ENCODE peak calls at places on chromosomes 16 and 17, in eight cellular contexts. One of them, this sample, is unnamed.

GRCh38 chr17:76161113-76161512 is 20.1 kb upstream of the FOXJ1 start:
- DNase-seq in BJ: no peak
- DNase-seq in keratinocyte: no peak
- DNase-seq in AG04449: no peak
- DNase-seq in A549: no peak
- DNase-seq in CD8-positive, alpha-beta T cell: no peak
- DNase-seq in mucosa of descending colon: no peak
- DNase-seq in MM.1S: no peak
- DNase-seq in this sample: no peak

GRCh38 chr16:1102921-1103648 is 7.0 kb upstream of the C1QTNF8 start:
- DNase-seq in BJ: no peak
- DNase-seq in keratinocyte: no peak
- DNase-seq in AG04449: no peak
- DNase-seq in A549: no peak
- DNase-seq in CD8-positive, alpha-beta T cell: peak
- DNase-seq in mucosa of descending colon: no peak
- DNase-seq in MM.1S: peak
- DNase-seq in this sample: no peak

GRCh38 chr16:10368984-10369551 is 16.8 kb upstream of the ATF7IP2 start:
- DNase-seq in BJ: no peak
- DNase-seq in keratinocyte: no peak
- DNase-seq in AG04449: no peak
- DNase-seq in A549: peak
- DNase-seq in CD8-positive, alpha-beta T cell: no peak
- DNase-seq in mucosa of descending colon: no peak
- DNase-seq in MM.1S: no peak
- DNase-seq in this sample: no peak

GRCh38 chr17:18025596-18026407 is 13.2 kb downstream of the ATPAF2 start:
- DNase-seq in BJ: no peak
- DNase-seq in keratinocyte: no peak
- DNase-seq in AG04449: no peak
- DNase-seq in A549: no peak
- DNase-seq in CD8-positive, alpha-beta T cell: no peak
- DNase-seq in mucosa of descending colon: no peak
- DNase-seq in MM.1S: no peak
- DNase-seq in this sample: no peak

GRCh38 chr17:82553210-82553930 is 33.8 kb downstream of the FOXK2 start:
- DNase-seq in BJ: no peak
- DNase-seq in keratinocyte: no peak
- DNase-seq in AG04449: no peak
- DNase-seq in A549: no peak
- DNase-seq in CD8-positive, alpha-beta T cell: no peak
- DNase-seq in mucosa of descending colon: no peak
- DNase-seq in MM.1S: no peak
- DNase-seq in this sample: no peak

GRCh38 chr16:85014311-85014710 is 3.0 kb upstream of the ZDHHC7 start:
- DNase-seq in BJ: no peak
- DNase-seq in keratinocyte: no peak
- DNase-seq in AG04449: no peak
- DNase-seq in A549: no peak
- DNase-seq in CD8-positive, alpha-beta T cell: no peak
- DNase-seq in mucosa of descending colon: no peak
- DNase-seq in MM.1S: no peak
- DNase-seq in this sample: no peak

GRCh38 chr17:71995570-71995969 is 125.2 kb upstream of the SOX9 start:
- DNase-seq in BJ: no peak
- DNase-seq in keratinocyte: no peak
- DNase-seq in AG04449: no peak
- DNase-seq in A549: no peak
- DNase-seq in CD8-positive, alpha-beta T cell: no peak
- DNase-seq in mucosa of descending colon: no peak
- DNase-seq in MM.1S: no peak
- DNase-seq in this sample: no peak

GRCh38 chr17:49775546-49776260 is 11.8 kb upstream of the FAM117A start:
- DNase-seq in BJ: no peak
- DNase-seq in keratinocyte: no peak
- DNase-seq in AG04449: no peak
- DNase-seq in A549: no peak
- DNase-seq in CD8-positive, alpha-beta T cell: no peak
- DNase-seq in mucosa of descending colon: no peak
- DNase-seq in MM.1S: no peak
- DNase-seq in this sample: no peak

DNA sequence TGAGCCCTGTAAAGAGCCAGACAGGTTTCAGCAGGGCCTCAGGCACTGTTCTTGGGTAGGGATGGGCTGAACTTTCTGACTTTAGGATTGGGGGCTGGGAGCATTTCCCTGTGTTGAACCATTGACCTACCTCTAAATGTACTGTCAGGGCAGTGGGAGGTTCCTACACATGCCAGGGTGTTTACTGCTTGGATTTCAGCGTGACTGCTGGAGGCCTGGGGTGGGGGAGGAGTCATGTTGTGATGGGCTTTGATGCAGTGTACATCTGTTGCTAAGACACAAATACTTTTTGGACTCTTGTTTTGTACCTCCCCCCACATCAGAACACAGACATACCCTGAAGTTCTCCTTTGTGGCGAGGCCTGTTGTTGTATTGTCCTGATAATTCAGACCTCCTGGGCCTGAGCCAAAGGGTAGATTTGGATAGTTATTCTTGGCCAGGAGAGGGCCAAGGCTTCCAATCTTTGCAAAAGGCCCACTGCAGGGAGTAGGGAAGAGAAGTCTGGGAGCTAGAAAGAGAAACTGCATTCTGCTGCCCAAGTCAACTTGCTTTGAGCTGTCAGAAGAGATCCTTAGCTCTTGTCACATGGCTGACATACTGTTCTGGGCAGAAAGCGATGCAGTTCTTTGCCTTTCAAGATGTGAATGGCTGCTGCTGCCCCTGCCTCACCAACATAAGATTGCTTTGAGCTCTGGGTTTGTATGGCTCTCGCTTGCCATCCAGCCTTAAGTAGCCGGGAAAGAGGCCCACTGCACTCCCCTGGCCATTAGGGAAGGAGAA is 3.7 kb downstream of the NFE2L1 start:
- DNase-seq in BJ: peak
- DNase-seq in keratinocyte: no peak
- DNase-seq in AG04449: peak
- DNase-seq in A549: peak
- DNase-seq in CD8-positive, alpha-beta T cell: no peak
- DNase-seq in mucosa of descending colon: no peak
- DNase-seq in MM.1S: no peak
- DNase-seq in this sample: no peak
- H3K4me3 ChIP-seq in BJ: peak
- H3K4me3 ChIP-seq in keratinocyte: peak
- H3K4me3 ChIP-seq in AG04449: peak
- H3K4me3 ChIP-seq in A549: no peak
- H3K4me3 ChIP-seq in CD8-positive, alpha-beta T cell: no peak
- H3K4me3 ChIP-seq in mucosa of descending colon: no peak
- H3K4me3 ChIP-seq in MM.1S: peak
- H3K4me3 ChIP-seq in this sample: peak

GRCh38 chr17:20224379-20224778 is 215.2 kb downstream of the SPECC1 start:
- DNase-seq in BJ: no peak
- DNase-seq in keratinocyte: no peak
- DNase-seq in AG04449: no peak
- DNase-seq in A549: no peak
- DNase-seq in CD8-positive, alpha-beta T cell: no peak
- DNase-seq in mucosa of descending colon: no peak
- DNase-seq in MM.1S: no peak
- DNase-seq in this sample: no peak

GRCh38 chr17:20223808-20224328 is 214.7 kb downstream of the SPECC1 start:
- DNase-seq in BJ: no peak
- DNase-seq in keratinocyte: peak
- DNase-seq in AG04449: no peak
- DNase-seq in A549: peak
- DNase-seq in CD8-positive, alpha-beta T cell: no peak
- DNase-seq in mucosa of descending colon: no peak
- DNase-seq in MM.1S: no peak
- DNase-seq in this sample: no peak

GRCh38 chr17:20228410-20228809 is 219.3 kb downstream of the SPECC1 start:
- DNase-seq in BJ: no peak
- DNase-seq in keratinocyte: no peak
- DNase-seq in AG04449: no peak
- DNase-seq in A549: no peak
- DNase-seq in CD8-positive, alpha-beta T cell: no peak
- DNase-seq in mucosa of descending colon: no peak
- DNase-seq in MM.1S: no peak
- DNase-seq in this sample: no peak

GRCh38 chr17:20226814-20227482 is 217.8 kb downstream of the SPECC1 start:
- DNase-seq in BJ: no peak
- DNase-seq in keratinocyte: no peak
- DNase-seq in AG04449: peak
- DNase-seq in A549: peak
- DNase-seq in CD8-positive, alpha-beta T cell: peak
- DNase-seq in mucosa of descending colon: peak
- DNase-seq in MM.1S: peak
- DNase-seq in this sample: no peak

DNA sequence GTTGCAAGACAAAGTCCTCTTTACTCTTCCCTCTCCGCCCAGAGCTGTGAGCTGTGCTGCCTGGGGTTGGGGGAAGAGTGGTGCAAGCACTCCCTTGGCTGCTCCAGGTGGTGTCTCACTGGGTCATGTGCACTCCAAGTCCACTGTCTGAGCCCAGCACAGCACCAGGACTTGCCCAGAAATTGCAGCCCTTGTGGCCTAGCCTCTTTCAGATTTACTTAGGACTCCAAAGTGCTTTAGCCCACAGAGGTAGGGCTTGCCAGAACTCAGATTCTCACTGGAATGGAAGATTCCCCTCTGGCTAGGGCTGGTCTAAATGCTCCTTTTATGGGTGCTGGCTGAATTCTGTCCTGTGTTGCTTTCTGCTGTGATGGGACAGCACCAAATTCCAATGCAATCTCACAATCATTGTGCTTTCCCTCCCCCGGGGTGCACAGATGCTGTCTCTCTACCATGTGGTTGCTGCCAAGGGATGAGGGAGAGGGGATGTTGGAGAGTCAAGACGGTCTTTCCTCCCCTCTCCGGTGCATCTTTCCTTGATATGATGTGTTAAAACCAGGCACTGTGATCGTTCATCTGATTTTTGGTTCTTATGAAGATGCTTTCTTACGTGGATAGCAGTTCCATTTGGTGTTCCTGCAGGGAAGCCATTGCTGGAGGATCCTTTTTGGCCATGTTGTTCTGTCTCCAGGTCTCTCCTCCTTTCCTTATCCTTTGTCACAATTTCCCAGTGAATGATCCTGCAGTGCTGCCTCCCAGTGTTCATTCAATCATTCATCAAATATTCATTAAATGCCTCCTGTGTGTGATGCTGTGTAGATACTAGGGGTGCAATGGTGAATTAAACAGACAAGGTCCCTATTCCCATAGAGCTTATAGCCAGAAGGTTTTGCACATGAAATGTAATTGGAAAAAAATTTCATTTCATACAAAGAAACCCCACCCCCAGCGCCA is 216.3 kb downstream of the SPECC1 start:
- DNase-seq in BJ: no peak
- DNase-seq in keratinocyte: no peak
- DNase-seq in AG04449: no peak
- DNase-seq in A549: peak
- DNase-seq in CD8-positive, alpha-beta T cell: no peak
- DNase-seq in mucosa of descending colon: no peak
- DNase-seq in MM.1S: no peak
- DNase-seq in this sample: no peak
- TF ChIP-seq CTCF in BJ: peak
- TF ChIP-seq CTCF in keratinocyte: peak
- TF ChIP-seq CTCF in AG04449: no peak
- TF ChIP-seq CTCF in A549: peak
- TF ChIP-seq CTCF in CD8-positive, alpha-beta T cell: no peak
- TF ChIP-seq CTCF in mucosa of descending colon: no peak
- TF ChIP-seq CTCF in MM.1S: no peak
- TF ChIP-seq CTCF in this sample: no peak

GRCh38 chr17:78859051-78859450 is 18.4 kb upstream of the USP36 start:
- DNase-seq in BJ: no peak
- DNase-seq in keratinocyte: no peak
- DNase-seq in AG04449: no peak
- DNase-seq in A549: no peak
- DNase-seq in CD8-positive, alpha-beta T cell: no peak
- DNase-seq in mucosa of descending colon: no peak
- DNase-seq in MM.1S: no peak
- DNase-seq in this sample: no peak

GRCh38 chr17:78865682-78866390 is 25.2 kb upstream of the USP36 start:
- DNase-seq in BJ: no peak
- DNase-seq in keratinocyte: no peak
- DNase-seq in AG04449: no peak
- DNase-seq in A549: peak
- DNase-seq in CD8-positive, alpha-beta T cell: peak
- DNase-seq in mucosa of descending colon: peak
- DNase-seq in MM.1S: peak
- DNase-seq in this sample: no peak

GRCh38 chr17:78864117-78864516 is 23.5 kb upstream of the USP36 start:
- DNase-seq in BJ: no peak
- DNase-seq in keratinocyte: no peak
- DNase-seq in AG04449: no peak
- DNase-seq in A549: no peak
- DNase-seq in CD8-positive, alpha-beta T cell: no peak
- DNase-seq in mucosa of descending colon: no peak
- DNase-seq in MM.1S: no peak
- DNase-seq in this sample: no peak

GRCh38 chr17:78861229-78861628 is 20.6 kb upstream of the USP36 start:
- DNase-seq in BJ: no peak
- DNase-seq in keratinocyte: no peak
- DNase-seq in AG04449: no peak
- DNase-seq in A549: no peak
- DNase-seq in CD8-positive, alpha-beta T cell: no peak
- DNase-seq in mucosa of descending colon: no peak
- DNase-seq in MM.1S: no peak
- DNase-seq in this sample: no peak

DNA sequence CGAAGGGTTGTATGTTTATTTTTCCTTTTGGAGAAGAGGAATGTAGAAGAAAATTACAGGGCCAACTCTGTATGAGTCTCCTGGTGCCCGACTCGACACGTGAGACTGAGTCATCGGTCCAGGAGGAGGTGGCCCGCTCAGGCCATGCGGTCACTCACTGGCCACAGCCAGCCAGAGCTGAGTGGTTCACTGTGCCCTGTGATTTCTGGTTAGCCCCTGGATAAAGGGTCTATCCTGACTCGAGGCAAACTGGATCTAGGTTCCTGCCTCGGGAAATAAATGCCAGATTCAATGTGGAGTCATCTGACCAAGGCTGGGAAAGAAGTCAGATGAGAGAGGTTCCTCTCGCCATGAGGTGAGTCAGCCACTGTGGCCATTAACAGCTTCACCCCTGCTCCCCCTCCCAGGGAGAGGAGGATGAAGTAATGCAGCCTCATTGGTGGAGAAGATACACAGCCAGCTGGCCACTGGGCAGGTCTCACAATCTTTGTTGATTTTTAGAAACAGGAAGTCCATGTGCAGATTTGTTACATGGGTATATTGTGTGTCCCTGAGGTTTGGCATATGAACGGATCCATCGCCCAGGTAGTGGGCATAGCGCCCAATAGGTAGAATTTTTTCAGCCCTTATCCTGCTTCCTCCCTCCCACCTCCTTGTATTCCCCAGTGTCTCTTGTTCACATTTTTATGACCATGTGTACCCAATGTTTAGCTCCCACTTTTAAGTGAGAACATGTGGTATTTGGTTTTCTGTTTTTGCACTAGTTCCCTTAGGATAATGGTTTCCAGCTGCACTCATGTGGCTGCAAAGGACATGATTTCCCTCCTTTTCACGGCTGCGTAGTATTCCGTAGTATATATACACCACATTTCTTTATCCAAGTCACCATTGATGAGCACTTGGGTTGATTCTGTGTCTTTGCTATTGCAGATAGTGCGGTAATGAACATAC is 21.7 kb upstream of the USP36 start:
- DNase-seq in BJ: peak
- DNase-seq in keratinocyte: no peak
- DNase-seq in AG04449: peak
- DNase-seq in A549: peak
- DNase-seq in CD8-positive, alpha-beta T cell: no peak
- DNase-seq in mucosa of descending colon: peak
- DNase-seq in MM.1S: no peak
- DNase-seq in this sample: no peak
- H3K4me3 ChIP-seq in BJ: no peak
- H3K4me3 ChIP-seq in keratinocyte: no peak
- H3K4me3 ChIP-seq in AG04449: peak
- H3K4me3 ChIP-seq in A549: no peak
- H3K4me3 ChIP-seq in CD8-positive, alpha-beta T cell: no peak
- H3K4me3 ChIP-seq in mucosa of descending colon: no peak
- H3K4me3 ChIP-seq in MM.1S: no peak
- H3K4me3 ChIP-seq in this sample: no peak

GRCh38 chr17:2120550-2121335 is 65.8 kb downstream of the HIC1 start:
- DNase-seq in BJ: peak
- DNase-seq in keratinocyte: no peak
- DNase-seq in AG04449: no peak
- DNase-seq in A549: no peak
- DNase-seq in CD8-positive, alpha-beta T cell: no peak
- DNase-seq in mucosa of descending colon: no peak
- DNase-seq in MM.1S: no peak
- DNase-seq in this sample: no peak

GRCh38 chr17:2125013-2125535 is 70.2 kb downstream of the HIC1 start:
- DNase-seq in BJ: no peak
- DNase-seq in keratinocyte: no peak
- DNase-seq in AG04449: no peak
- DNase-seq in A549: no peak
- DNase-seq in CD8-positive, alpha-beta T cell: no peak
- DNase-seq in mucosa of descending colon: no peak
- DNase-seq in MM.1S: no peak
- DNase-seq in this sample: no peak

GRCh38 chr17:2124391-2124790 is 69.5 kb downstream of the HIC1 start:
- DNase-seq in BJ: no peak
- DNase-seq in keratinocyte: no peak
- DNase-seq in AG04449: no peak
- DNase-seq in A549: no peak
- DNase-seq in CD8-positive, alpha-beta T cell: no peak
- DNase-seq in mucosa of descending colon: no peak
- DNase-seq in MM.1S: no peak
- DNase-seq in this sample: no peak

GRCh38 chr17:2123467-2124251 is 68.8 kb downstream of the HIC1 start:
- DNase-seq in BJ: no peak
- DNase-seq in keratinocyte: no peak
- DNase-seq in AG04449: no peak
- DNase-seq in A549: no peak
- DNase-seq in CD8-positive, alpha-beta T cell: no peak
- DNase-seq in mucosa of descending colon: no peak
- DNase-seq in MM.1S: no peak
- DNase-seq in this sample: no peak

GRCh38 chr17:2122641-2123302 is 67.9 kb downstream of the HIC1 start:
- DNase-seq in BJ: no peak
- DNase-seq in keratinocyte: no peak
- DNase-seq in AG04449: no peak
- DNase-seq in A549: no peak
- DNase-seq in CD8-positive, alpha-beta T cell: no peak
- DNase-seq in mucosa of descending colon: peak
- DNase-seq in MM.1S: no peak
- DNase-seq in this sample: no peak
- TF ChIP-seq CTCF in BJ: peak
- TF ChIP-seq CTCF in keratinocyte: peak
- TF ChIP-seq CTCF in AG04449: no peak
- TF ChIP-seq CTCF in A549: no peak
- TF ChIP-seq CTCF in CD8-positive, alpha-beta T cell: no peak
- TF ChIP-seq CTCF in mucosa of descending colon: no peak
- TF ChIP-seq CTCF in MM.1S: no peak
- TF ChIP-seq CTCF in this sample: no peak